ENCODE peak calls at places on chromosomes 3 and 15, in five cellular contexts. M is fibroblast of the conjunctiva, S is psoas muscle, N is C1 segment of cervical spinal cord, I is choroid plexus epithelial cell. R is an unnamed sample.

GRCh38 chr15:56428821-56429458 is 36.0 kb downstream of the MNS1 start:
- DNase-seq in M (peak; percentile 8), S (no peak), N (no peak), I (peak; percentile 61), R (peak; percentile 9)

GRCh38 chr3:130737622-130738021 is 9.0 kb downstream of the PIK3R4 start:
- DNase-seq in M (no peak), S (no peak), N (no peak), I (no peak), R (no peak)

GRCh38 chr3:134650431-134651346 is at the start of gene KY:
- DNase-seq in M (no peak), S (peak; percentile 78), N (peak; percentile 48), I (peak; percentile 47), R (peak; percentile 70)

GRCh38 chr3:56257826-56258225 is 210.4 kb downstream of the ERC2 start:
- DNase-seq in M (no peak), S (no peak), N (no peak), I (no peak), R (no peak)

GRCh38 chr3:102053375-102053989 is 204.2 kb downstream of the NFKBIZ start:
- DNase-seq in M (peak; percentile 16), S (no peak), N (no peak), I (peak; percentile 59), R (no peak)

GRCh38 chr15:68982976-68983550 is 31.4 kb upstream of the NOX5 start:
- DNase-seq in M (no peak), S (no peak), N (no peak), I (no peak), R (no peak)

GRCh38 chr3:27326211-27326948 is 42.8 kb downstream of the NEK10 start:
- DNase-seq in M (peak; percentile 92), S (peak; percentile 56), N (no peak), I (peak; percentile 97), R (no peak)

GRCh38 chr3:124362418-124362817 is 367.8 kb upstream of the UMPS start:
- DNase-seq in M (no peak), S (no peak), N (no peak), I (no peak), R (no peak)

GRCh38 chr3:46277476-46277875 is 35.2 kb downstream of the CCR3 start:
- DNase-seq in M (no peak), S (no peak), N (no peak), I (no peak), R (no peak)

GRCh38 chr3:52246728-52247454 is 1.3 kb downstream of the PPM1M start:
- DNase-seq in M (no peak), S (no peak), N (no peak), I (no peak), R (no peak)

GRCh38 chr3:47799733-47800132 is 3.2 kb upstream of the DHX30 start:
- DNase-seq in M (no peak), S (no peak), N (no peak), I (peak; percentile 29), R (no peak)

GRCh38 chr3:158552124-158552523 is 18.9 kb upstream of the MLF1 start:
- DNase-seq in M (no peak), S (no peak), N (no peak), I (no peak), R (no peak)

GRCh38 chr3:34377961-34378360 is 579.5 kb downstream of the PDCD6IP start:
- DNase-seq in M (no peak), S (no peak), N (peak; percentile 36), I (no peak), R (no peak)

GRCh38 chr3:53628546-53629395 is 134.4 kb downstream of the CACNA1D start:
- DNase-seq in M (no peak), S (no peak), N (no peak), I (no peak), R (no peak)

GRCh38 chr3:66418432-66419052 is 82.3 kb downstream of the LRIG1 start:
- DNase-seq in M (no peak), S (peak; percentile 86), N (peak; percentile 21), I (no peak), R (peak; percentile 92)

GRCh38 chr15:65653781-65654521 is 32.2 kb downstream of the SLC24A1 start:
- DNase-seq in M (no peak), S (no peak), N (no peak), I (peak; percentile 58), R (no peak)

GRCh38 chr15:80597081-80597480 is 98.0 kb upstream of the ABHD17C start:
- DNase-seq in M (no peak), S (no peak), N (peak; percentile 23), I (no peak), R (no peak)

GRCh38 chr15:25249236-25250010 is 189.4 kb downstream of the UBE3A start:
- DNase-seq in M (no peak), S (peak; percentile 29), N (no peak), I (no peak), R (no peak)

GRCh38 chr3:188196232-188196990 is 42.5 kb downstream of the LPP start:
- DNase-seq in M (no peak), S (no peak), N (no peak), I (no peak), R (no peak)

GRCh38 chr3:10855871-10856662 is 40.0 kb downstream of the SLC6A11 start:
- DNase-seq in M (no peak), S (no peak), N (no peak), I (peak; percentile 2), R (no peak)

GRCh38 chr15:88725305-88726220 is 77.7 kb upstream of the ACAN start:
- DNase-seq in M (no peak), S (no peak), N (no peak), I (no peak), R (no peak)

GRCh38 chr15:46502668-46503067 is 867.8 kb downstream of the SQOR start:
- DNase-seq in M (no peak), S (no peak), N (no peak), I (no peak), R (no peak)